ENCODE peak calls at places on chromosomes 6 and 20, in eight cellular contexts. V is lower lobe of right lung, E is foreskin keratinocyte, L is progenitor cell of endocrine pancreas, N is heart left ventricle, G is fibroblast of pulmonary artery, H is HFFc6, P is psoas muscle. Z is an unnamed sample.

GRCh38 chr6:98648211-98648914 is 186.0 kb upstream of the POU3F2 start:
- DNase-seq in G (no peak), N (no peak), P (no peak), E (no peak), V (no peak), H (no peak), L (no peak), Z (no peak)

GRCh38 chr6:157887892-157888291 is 64.8 kb downstream of the SNX9 start:
- DNase-seq in H (no peak), L (no peak), P (no peak), N (no peak), E (no peak), G (no peak), V (no peak), Z (no peak)

GRCh38 chr6:5054427-5054873 is 30.7 kb upstream of the PPP1R3G start:
- DNase-seq in P (no peak), V (no peak), G (peak), E (no peak), L (no peak), N (no peak), H (peak), Z (no peak)

GRCh38 chr20:11454966-11455799 is 462.5 kb upstream of the BTBD3 start:
- DNase-seq in V (no peak), L (no peak), E (peak), G (peak), H (peak), P (no peak), N (peak), Z (no peak)

GRCh38 chr6:72374864-72375263 is 247.0 kb upstream of the KCNQ5 start:
- DNase-seq in L (no peak), N (no peak), G (no peak), P (no peak), V (no peak), E (no peak), H (no peak), Z (no peak)

GRCh38 chr6:111661541-111662041 is 55.9 kb upstream of the TRAF3IP2 start:
- DNase-seq in V (peak), P (peak), E (no peak), N (no peak), G (no peak), H (no peak), L (no peak), Z (no peak)

GRCh38 chr20:39117486-39117885 is 155.3 kb downstream of the DHX35 start:
- DNase-seq in H (peak), L (no peak), P (no peak), E (peak), N (no peak), G (peak), V (no peak), Z (no peak)

GRCh38 chr6:57117801-57118200 is 27.8 kb downstream of the ZNF451 start:
- DNase-seq in P (no peak), H (no peak), G (peak), E (no peak), V (no peak), N (no peak), L (no peak), Z (no peak)

GRCh38 chr6:84269947-84270733 is 42.7 kb upstream of the CEP162 start:
- DNase-seq in P (no peak), N (no peak), V (no peak), H (no peak), E (no peak), G (peak), L (no peak), Z (no peak)

GRCh38 chr6:132512342-132512637 is 626 bp downstream of the STX7 start:
- DNase-seq in L (no peak), V (no peak), G (no peak), E (no peak), H (no peak), N (no peak), P (no peak), Z (no peak)

GRCh38 chr6:87396595-87397392 is 11.0 kb upstream of the CFAP206 start:
- DNase-seq in E (no peak), G (no peak), H (no peak), L (no peak), V (no peak), N (no peak), P (no peak), Z (no peak)

GRCh38 chr20:56353356-56353755 is 5.4 kb upstream of the FAM210B start:
- DNase-seq in G (no peak), L (no peak), P (no peak), E (no peak), H (no peak), V (no peak), N (no peak), Z (no peak)

GRCh38 chr6:89281779-89282246 is 33.3 kb downstream of the GABRR2 start:
- DNase-seq in V (peak), N (no peak), G (peak), L (no peak), E (no peak), P (no peak), H (peak), Z (no peak)

GRCh38 chr20:38113401-38114325 is 51.4 kb downstream of the TGM2 start:
- DNase-seq in E (no peak), P (no peak), N (no peak), G (no peak), H (no peak), V (no peak), L (no peak), Z (no peak)

GRCh38 chr6:40779399-40779798 is 192.2 kb upstream of the LRFN2 start:
- DNase-seq in P (no peak), G (peak), H (peak), E (peak), L (no peak), V (no peak), N (no peak), Z (no peak)

GRCh38 chr6:166533205-166533824 is 53.2 kb downstream of the RAMACL start:
- DNase-seq in N (no peak), P (no peak), G (no peak), H (no peak), V (no peak), E (no peak), L (no peak), Z (peak)

GRCh38 chr20:29079769-29080690 is 2177.4 kb upstream of the DEFB115 start:
- DNase-seq in N (peak), H (no peak), P (no peak), V (no peak), E (no peak), G (peak), L (no peak), Z (peak)

GRCh38 chr6:26158581-26159416 is 71.6 kb downstream of the HFE start:
- DNase-seq in E (peak), P (peak), N (peak), H (peak), G (peak), V (peak), L (no peak), Z (peak)

GRCh38 chr6:36083446-36083845 is 46.9 kb upstream of the MAPK13 start:
- DNase-seq in G (no peak), E (no peak), V (no peak), N (no peak), P (no peak), H (no peak), L (no peak), Z (no peak)
- TF ChIP-seq CTCF in G (no peak), E (no peak), V (no peak), N (no peak), P (no peak), H (no peak), L (no peak), Z (no peak)

DNA sequence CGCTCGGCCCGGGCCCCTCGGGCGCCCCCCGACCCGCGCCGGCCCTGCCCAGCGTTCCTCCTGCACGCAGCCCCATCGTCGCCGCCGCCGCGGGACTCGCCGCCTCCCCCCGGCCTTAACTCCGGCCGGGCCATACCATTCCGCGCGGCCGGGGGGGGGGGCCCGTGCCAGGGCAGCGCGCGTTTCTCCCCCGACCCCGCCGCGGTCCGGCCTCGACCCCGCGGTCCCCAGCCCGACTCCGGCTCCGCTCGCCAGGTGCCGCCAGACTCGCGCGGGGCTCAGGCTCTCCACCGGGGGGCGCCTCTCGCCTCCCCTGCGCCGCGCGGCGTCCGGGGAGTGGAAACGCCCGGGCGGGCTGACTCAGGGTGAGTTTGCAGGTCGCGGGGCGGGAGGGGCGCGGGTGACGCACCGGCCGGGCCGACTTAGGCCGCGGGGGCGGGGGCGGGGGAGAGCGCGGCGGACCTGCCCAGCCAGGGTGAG is at the start of gene SRXN1:
- DNase-seq in L (peak), V (peak), P (peak), H (peak), E (peak), N (peak), G (peak), Z (peak)
- TF ChIP-seq CTCF in L (peak), V (peak), P (peak), H (peak), E (peak), N (peak), G (no peak), Z (peak)

DNA sequence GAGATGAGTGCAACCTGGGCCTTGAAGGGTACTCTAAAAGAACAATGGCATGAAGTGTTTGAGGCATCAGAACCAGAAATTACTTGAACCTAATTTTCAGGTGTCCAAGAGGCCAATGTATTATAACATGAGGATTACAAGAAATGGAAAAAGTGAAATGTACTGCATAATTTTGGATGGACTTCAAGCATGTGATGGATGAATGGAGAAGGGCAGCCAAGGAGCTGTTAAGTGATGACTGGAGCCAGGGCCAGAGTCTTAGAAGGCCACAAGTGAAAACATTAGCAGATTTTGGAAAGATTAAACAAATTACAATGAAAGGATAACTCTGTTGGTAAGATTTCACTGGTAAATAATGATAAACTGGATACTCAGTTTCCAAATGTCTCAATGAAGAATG is 738.2 kb downstream of the CD109 start:
- DNase-seq in N (no peak), E (no peak), V (no peak), G (no peak), H (no peak), L (no peak), P (no peak), Z (no peak)
- TF ChIP-seq CTCF in N (no peak), E (no peak), V (no peak), G (no peak), H (no peak), L (no peak), P (no peak), Z (no peak)

GRCh38 chr20:33716498-33716897 is 3.6 kb downstream of the PXMP4 start:
- DNase-seq in P (no peak), L (no peak), E (no peak), H (no peak), N (no peak), V (no peak), G (no peak), Z (no peak)
- TF ChIP-seq CTCF in P (no peak), L (no peak), E (no peak), H (no peak), N (no peak), V (no peak), G (no peak), Z (no peak)

Z was measured in tibial artery.